ENCODE peak calls at places on chromosomes 12 and 14, in seven cellular contexts. One of them, this sample, is unnamed. For H3K27me3, the result is how much of the 10 kb centered on the place peaks cover.

GRCh38 chr14:20683896-20684661 is at the start of gene RNASE4:
- DNase-seq in AG04450: peak
- DNase-seq in left ventricle myocardium inferior: peak
- DNase-seq in BJ: no peak
- DNase-seq in body of pancreas: peak
- DNase-seq in heart right ventricle: peak
- DNase-seq in gastrocnemius medialis: peak
- DNase-seq in this sample: no peak

GRCh38 chr12:123278150-123278627 is 6.5 kb upstream of the CDK2AP1 start:
- DNase-seq in AG04450: no peak
- DNase-seq in left ventricle myocardium inferior: no peak
- DNase-seq in BJ: no peak
- DNase-seq in body of pancreas: no peak
- DNase-seq in heart right ventricle: no peak
- DNase-seq in gastrocnemius medialis: no peak
- DNase-seq in this sample: no peak

GRCh38 chr12:24049771-24050170 is 100.3 kb upstream of the SOX5 start:
- DNase-seq in AG04450: no peak
- DNase-seq in left ventricle myocardium inferior: no peak
- DNase-seq in BJ: no peak
- DNase-seq in body of pancreas: no peak
- DNase-seq in heart right ventricle: no peak
- DNase-seq in gastrocnemius medialis: no peak
- DNase-seq in this sample: no peak

GRCh38 chr14:65533736-65534404 is 121.3 kb downstream of the FUT8 start:
- DNase-seq in AG04450: no peak
- DNase-seq in left ventricle myocardium inferior: no peak
- DNase-seq in BJ: no peak
- DNase-seq in body of pancreas: no peak
- DNase-seq in heart right ventricle: no peak
- DNase-seq in gastrocnemius medialis: no peak
- DNase-seq in this sample: no peak

GRCh38 chr12:45232146-45232731 is 16.3 kb downstream of the ANO6 start:
- DNase-seq in AG04450: no peak
- DNase-seq in left ventricle myocardium inferior: no peak
- DNase-seq in BJ: no peak
- DNase-seq in body of pancreas: no peak
- DNase-seq in heart right ventricle: no peak
- DNase-seq in gastrocnemius medialis: no peak
- DNase-seq in this sample: no peak

GRCh38 chr14:37384870-37385596 is 187.3 kb downstream of the MIPOL1 start:
- DNase-seq in AG04450: no peak
- DNase-seq in left ventricle myocardium inferior: no peak
- DNase-seq in BJ: no peak
- DNase-seq in body of pancreas: peak
- DNase-seq in heart right ventricle: no peak
- DNase-seq in gastrocnemius medialis: no peak
- DNase-seq in this sample: no peak

GRCh38 chr14:92676031-92676430 is 72.4 kb downstream of the LGMN start:
- DNase-seq in AG04450: no peak
- DNase-seq in left ventricle myocardium inferior: no peak
- DNase-seq in BJ: no peak
- DNase-seq in body of pancreas: no peak
- DNase-seq in heart right ventricle: no peak
- DNase-seq in gastrocnemius medialis: no peak
- DNase-seq in this sample: no peak

GRCh38 chr12:84411031-84411430 is 501.6 kb downstream of the SLC6A15 start:
- DNase-seq in AG04450: no peak
- DNase-seq in left ventricle myocardium inferior: no peak
- DNase-seq in BJ: no peak
- DNase-seq in body of pancreas: no peak
- DNase-seq in heart right ventricle: no peak
- DNase-seq in gastrocnemius medialis: no peak
- DNase-seq in this sample: no peak

GRCh38 chr14:49461529-49462401 is 124.4 kb downstream of the RPS29 start:
- DNase-seq in AG04450: peak
- DNase-seq in left ventricle myocardium inferior: no peak
- DNase-seq in BJ: peak
- DNase-seq in body of pancreas: peak
- DNase-seq in heart right ventricle: peak
- DNase-seq in gastrocnemius medialis: no peak
- DNase-seq in this sample: peak

GRCh38 chr12:65886996-65887395 is 62.7 kb downstream of the HMGA2 start:
- DNase-seq in AG04450: no peak
- DNase-seq in left ventricle myocardium inferior: no peak
- DNase-seq in BJ: no peak
- DNase-seq in body of pancreas: no peak
- DNase-seq in heart right ventricle: no peak
- DNase-seq in gastrocnemius medialis: no peak
- DNase-seq in this sample: no peak

GRCh38 chr12:40827923-40828592 is 135.8 kb downstream of the CNTN1 start:
- DNase-seq in AG04450: no peak
- DNase-seq in left ventricle myocardium inferior: no peak
- DNase-seq in BJ: no peak
- DNase-seq in body of pancreas: no peak
- DNase-seq in heart right ventricle: no peak
- DNase-seq in gastrocnemius medialis: no peak
- DNase-seq in this sample: no peak

GRCh38 chr12:65556676-65557424 is 267.4 kb upstream of the HMGA2 start:
- DNase-seq in AG04450: peak
- DNase-seq in left ventricle myocardium inferior: peak
- DNase-seq in BJ: no peak
- DNase-seq in body of pancreas: peak
- DNase-seq in heart right ventricle: peak
- DNase-seq in gastrocnemius medialis: peak
- DNase-seq in this sample: no peak

GRCh38 chr12:53983580-53984572 is 1.1 kb upstream of the HOXC10 start:
- DNase-seq in AG04450: no peak
- DNase-seq in left ventricle myocardium inferior: no peak
- DNase-seq in BJ: no peak
- DNase-seq in body of pancreas: no peak
- DNase-seq in heart right ventricle: no peak
- DNase-seq in gastrocnemius medialis: no peak
- DNase-seq in this sample: no peak

GRCh38 chr12:53981652-53982565 is 3.0 kb upstream of the HOXC10 start:
- DNase-seq in AG04450: no peak
- DNase-seq in left ventricle myocardium inferior: no peak
- DNase-seq in BJ: no peak
- DNase-seq in body of pancreas: no peak
- DNase-seq in heart right ventricle: no peak
- DNase-seq in gastrocnemius medialis: no peak
- DNase-seq in this sample: no peak

GRCh38 chr12:53984901-53985357 is at the start of gene HOXC10:
- DNase-seq in AG04450: peak
- DNase-seq in left ventricle myocardium inferior: peak
- DNase-seq in BJ: no peak
- DNase-seq in body of pancreas: peak
- DNase-seq in heart right ventricle: peak
- DNase-seq in gastrocnemius medialis: peak
- DNase-seq in this sample: peak

GRCh38 chr12:53980448-53981388 is 4.2 kb upstream of the HOXC10 start:
- DNase-seq in AG04450: no peak
- DNase-seq in left ventricle myocardium inferior: no peak
- DNase-seq in BJ: no peak
- DNase-seq in body of pancreas: no peak
- DNase-seq in heart right ventricle: no peak
- DNase-seq in gastrocnemius medialis: no peak
- DNase-seq in this sample: no peak

GRCh38 chr12:53982616-53983579 is 2.0 kb upstream of the HOXC10 start:
- DNase-seq in AG04450: no peak
- DNase-seq in left ventricle myocardium inferior: no peak
- DNase-seq in BJ: no peak
- DNase-seq in body of pancreas: no peak
- DNase-seq in heart right ventricle: no peak
- DNase-seq in gastrocnemius medialis: no peak
- DNase-seq in this sample: no peak
- H3K27me3 ChIP-seq in AG04450: half or more
- H3K27me3 ChIP-seq in left ventricle myocardium inferior: half or more
- H3K27me3 ChIP-seq in BJ: under half
- H3K27me3 ChIP-seq in body of pancreas: half or more
- H3K27me3 ChIP-seq in heart right ventricle: half or more
- H3K27me3 ChIP-seq in gastrocnemius medialis: under half
- H3K27me3 ChIP-seq in this sample: under half

GRCh38 chr12:73659802-73660201 is 877.8 kb upstream of the ATXN7L3B start:
- DNase-seq in AG04450: no peak
- DNase-seq in left ventricle myocardium inferior: no peak
- DNase-seq in BJ: no peak
- DNase-seq in body of pancreas: no peak
- DNase-seq in heart right ventricle: no peak
- DNase-seq in gastrocnemius medialis: no peak
- DNase-seq in this sample: no peak

GRCh38 chr12:73656375-73656774 is 881.3 kb upstream of the ATXN7L3B start:
- DNase-seq in AG04450: no peak
- DNase-seq in left ventricle myocardium inferior: no peak
- DNase-seq in BJ: no peak
- DNase-seq in body of pancreas: no peak
- DNase-seq in heart right ventricle: no peak
- DNase-seq in gastrocnemius medialis: no peak
- DNase-seq in this sample: no peak
- TF ChIP-seq CTCF in AG04450: no peak
- TF ChIP-seq CTCF in left ventricle myocardium inferior: no peak
- TF ChIP-seq CTCF in BJ: no peak
- TF ChIP-seq CTCF in body of pancreas: no peak
- TF ChIP-seq CTCF in heart right ventricle: no peak
- TF ChIP-seq CTCF in gastrocnemius medialis: no peak
- TF ChIP-seq CTCF in this sample: no peak

GRCh38 chr12:57609091-57609780 is 2.0 kb upstream of the ARHGEF25 start:
- DNase-seq in AG04450: no peak
- DNase-seq in left ventricle myocardium inferior: no peak
- DNase-seq in BJ: no peak
- DNase-seq in body of pancreas: no peak
- DNase-seq in heart right ventricle: no peak
- DNase-seq in gastrocnemius medialis: no peak
- DNase-seq in this sample: no peak
- H3K4me3 ChIP-seq in AG04450: no peak
- H3K4me3 ChIP-seq in left ventricle myocardium inferior: peak
- H3K4me3 ChIP-seq in BJ: no peak
- H3K4me3 ChIP-seq in body of pancreas: no peak
- H3K4me3 ChIP-seq in heart right ventricle: peak
- H3K4me3 ChIP-seq in gastrocnemius medialis: peak
- H3K4me3 ChIP-seq in this sample: no peak

GRCh38 chr12:67632005-67632404 is 16.5 kb upstream of the DYRK2 start:
- DNase-seq in AG04450: no peak
- DNase-seq in left ventricle myocardium inferior: no peak
- DNase-seq in BJ: no peak
- DNase-seq in body of pancreas: no peak
- DNase-seq in heart right ventricle: no peak
- DNase-seq in gastrocnemius medialis: no peak
- DNase-seq in this sample: no peak
- H3K27me3 ChIP-seq in AG04450: under half
- H3K27me3 ChIP-seq in left ventricle myocardium inferior: under half
- H3K27me3 ChIP-seq in BJ: under half
- H3K27me3 ChIP-seq in body of pancreas: under half
- H3K27me3 ChIP-seq in heart right ventricle: under half
- H3K27me3 ChIP-seq in gastrocnemius medialis: under half
- H3K27me3 ChIP-seq in this sample: under half

DNA sequence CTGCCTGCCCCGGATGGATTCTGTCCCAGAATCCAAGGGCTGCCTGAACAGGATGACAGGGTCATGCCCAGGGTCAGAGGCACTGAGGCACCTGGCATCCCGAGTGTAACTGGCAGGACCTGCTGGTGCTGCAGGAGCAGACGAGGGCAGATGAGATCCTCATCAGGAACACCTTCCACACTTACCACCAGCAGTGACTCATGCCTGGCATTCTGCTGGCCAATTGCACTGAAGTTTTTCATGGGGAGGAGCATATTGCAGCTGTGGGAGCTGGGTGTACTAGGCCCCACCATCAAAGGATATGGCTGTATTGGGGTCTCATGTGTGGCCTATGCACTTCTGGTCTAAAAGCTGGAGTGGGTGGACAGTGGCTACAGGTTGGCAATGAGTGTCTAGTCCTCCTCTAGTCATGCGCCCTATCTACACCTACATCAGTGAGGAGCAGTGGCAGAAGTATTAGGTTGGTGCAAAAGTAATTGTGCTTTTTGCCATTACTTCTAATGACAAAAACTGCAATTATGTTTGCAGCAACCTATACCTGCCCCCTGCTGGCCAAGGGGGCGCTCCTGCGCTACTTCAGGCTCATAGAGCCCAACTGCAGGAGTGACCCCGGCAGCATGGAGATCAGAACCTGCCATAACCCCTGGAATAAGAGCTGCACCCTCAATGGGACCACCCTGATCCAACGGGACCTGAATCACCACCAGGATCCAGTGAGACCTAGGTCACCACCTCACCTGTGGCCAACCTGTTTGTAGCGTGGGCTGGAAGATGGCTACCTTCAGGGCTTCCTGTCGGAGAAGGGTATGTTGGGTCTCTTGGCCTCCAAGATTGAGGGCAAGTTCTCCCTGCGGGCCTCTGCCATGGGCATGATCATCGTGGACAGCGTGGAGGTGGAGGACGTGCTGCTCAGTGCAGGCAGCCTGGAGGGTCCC is 8.0 kb upstream of the C12orf42 start:
- DNase-seq in AG04450: no peak
- DNase-seq in left ventricle myocardium inferior: no peak
- DNase-seq in BJ: no peak
- DNase-seq in body of pancreas: peak
- DNase-seq in heart right ventricle: no peak
- DNase-seq in gastrocnemius medialis: no peak
- DNase-seq in this sample: no peak
- TF ChIP-seq CTCF in AG04450: no peak
- TF ChIP-seq CTCF in left ventricle myocardium inferior: no peak
- TF ChIP-seq CTCF in BJ: no peak
- TF ChIP-seq CTCF in body of pancreas: peak
- TF ChIP-seq CTCF in heart right ventricle: no peak
- TF ChIP-seq CTCF in gastrocnemius medialis: no peak
- TF ChIP-seq CTCF in this sample: peak

GRCh38 chr12:115756271-115756670 is 521.2 kb downstream of the MED13L start:
- DNase-seq in AG04450: no peak
- DNase-seq in left ventricle myocardium inferior: no peak
- DNase-seq in BJ: no peak
- DNase-seq in body of pancreas: no peak
- DNase-seq in heart right ventricle: no peak
- DNase-seq in gastrocnemius medialis: no peak
- DNase-seq in this sample: no peak
- H3K4me3 ChIP-seq in AG04450: no peak
- H3K4me3 ChIP-seq in left ventricle myocardium inferior: no peak
- H3K4me3 ChIP-seq in BJ: peak
- H3K4me3 ChIP-seq in body of pancreas: no peak
- H3K4me3 ChIP-seq in heart right ventricle: no peak
- H3K4me3 ChIP-seq in gastrocnemius medialis: no peak
- H3K4me3 ChIP-seq in this sample: no peak

GRCh38 chr14:24369463-24369862 is 1.5 kb downstream of the NFATC4 start:
- DNase-seq in AG04450: no peak
- DNase-seq in left ventricle myocardium inferior: no peak
- DNase-seq in BJ: no peak
- DNase-seq in body of pancreas: no peak
- DNase-seq in heart right ventricle: no peak
- DNase-seq in gastrocnemius medialis: no peak
- DNase-seq in this sample: no peak
- H3K27me3 ChIP-seq in AG04450: under half
- H3K27me3 ChIP-seq in left ventricle myocardium inferior: under half
- H3K27me3 ChIP-seq in BJ: under half
- H3K27me3 ChIP-seq in body of pancreas: under half
- H3K27me3 ChIP-seq in heart right ventricle: under half
- H3K27me3 ChIP-seq in gastrocnemius medialis: under half
- H3K27me3 ChIP-seq in this sample: under half

GRCh38 chr14:55103005-55103640 is 25.9 kb upstream of the LGALS3 start:
- DNase-seq in AG04450: peak
- DNase-seq in left ventricle myocardium inferior: peak
- DNase-seq in BJ: peak
- DNase-seq in body of pancreas: peak
- DNase-seq in heart right ventricle: peak
- DNase-seq in gastrocnemius medialis: peak
- DNase-seq in this sample: peak
- TF ChIP-seq CTCF in AG04450: no peak
- TF ChIP-seq CTCF in left ventricle myocardium inferior: no peak
- TF ChIP-seq CTCF in BJ: no peak
- TF ChIP-seq CTCF in body of pancreas: no peak
- TF ChIP-seq CTCF in heart right ventricle: no peak
- TF ChIP-seq CTCF in gastrocnemius medialis: no peak
- TF ChIP-seq CTCF in this sample: no peak

This sample was measured in kidney epithelial cell.